ENCODE peak calls at places on chromosomes 6 and 20, in seven cellular contexts. M, D, Z, J, O, C and G are unnamed samples.

GRCh38 chr20:42650345-42650744 is 539.4 kb downstream of the PTPRT start:
- DNase-seq in M (no peak), D (no peak), Z (no peak), J (no peak), O (no peak), C (no peak), G (no peak)

GRCh38 chr20:59305898-59306640 is 5.7 kb downstream of the EDN3 start:
- DNase-seq in M (no peak), D (no peak), Z (no peak), J (no peak), O (no peak), C (no peak), G (no peak)

GRCh38 chr6:166258854-166259276 is 49.3 kb downstream of the PRR18 start:
- DNase-seq in M (no peak), D (peak), Z (no peak), J (peak), O (no peak), C (no peak), G (no peak)

GRCh38 chr6:127518710-127519468 is at the start of gene MTCL3:
- DNase-seq in M (peak), D (no peak), Z (no peak), J (no peak), O (peak), C (no peak), G (no peak)

GRCh38 chr6:96520039-96520850 is 1.4 kb upstream of the UFL1 start:
- DNase-seq in M (peak), D (no peak), Z (no peak), J (no peak), O (peak), C (peak), G (peak)

GRCh38 chr20:7420345-7420744 is 519.9 kb downstream of the HAO1 start:
- DNase-seq in M (no peak), D (no peak), Z (no peak), J (no peak), O (no peak), C (no peak), G (no peak)

GRCh38 chr6:33091957-33092356 is 16.2 kb downstream of the HLA-DPB1 start:
- DNase-seq in M (peak), D (peak), Z (no peak), J (peak), O (peak), C (peak), G (no peak)

GRCh38 chr6:158460602-158461092 is 99.2 kb upstream of the TMEM181 start:
- DNase-seq in M (peak), D (no peak), Z (no peak), J (no peak), O (no peak), C (no peak), G (peak)

GRCh38 chr20:63694596-63695418 is 1.6 kb upstream of the TNFRSF6B start:
- DNase-seq in M (no peak), D (peak), Z (no peak), J (no peak), O (no peak), C (no peak), G (no peak)

GRCh38 chr20:8434326-8434876 is 302.3 kb downstream of the PLCB1 start:
- DNase-seq in M (peak), D (no peak), Z (no peak), J (no peak), O (no peak), C (no peak), G (no peak)

GRCh38 chr6:52077180-52077884 is 10.1 kb downstream of the PKHD1 start:
- DNase-seq in M (no peak), D (no peak), Z (no peak), J (no peak), O (peak), C (no peak), G (no peak)

GRCh38 chr6:117711369-117711768 is 36.1 kb downstream of the NUS1 start:
- DNase-seq in M (no peak), D (no peak), Z (no peak), J (no peak), O (no peak), C (no peak), G (no peak)

GRCh38 chr20:10558635-10559187 is 115.1 kb downstream of the JAG1 start:
- DNase-seq in M (peak), D (no peak), Z (peak), J (no peak), O (no peak), C (no peak), G (peak)

GRCh38 chr20:3420211-3420707 is 12.8 kb upstream of the DNAAF9 start:
- DNase-seq in M (peak), D (no peak), Z (no peak), J (no peak), O (no peak), C (no peak), G (peak)

GRCh38 chr6:113529191-113529590 is 328.0 kb upstream of the MARCKS start:
- DNase-seq in M (peak), D (no peak), Z (no peak), J (no peak), O (no peak), C (no peak), G (peak)

GRCh38 chr6:10373642-10374359 is 41.1 kb downstream of the TFAP2A start:
- DNase-seq in M (no peak), D (no peak), Z (no peak), J (no peak), O (no peak), C (no peak), G (no peak)

GRCh38 chr6:142802124-142802523 is 142.9 kb downstream of the HIVEP2 start:
- DNase-seq in M (peak), D (no peak), Z (peak), J (no peak), O (no peak), C (peak), G (peak)

GRCh38 chr6:98041921-98042320 is 758.9 kb upstream of the MMS22L start:
- DNase-seq in M (no peak), D (no peak), Z (no peak), J (no peak), O (no peak), C (no peak), G (no peak)

GRCh38 chr20:10634683-10635411 is 39.0 kb downstream of the JAG1 start:
- DNase-seq in M (no peak), D (no peak), Z (peak), J (no peak), O (no peak), C (no peak), G (no peak)

GRCh38 chr20:63533871-63534393 is 3.2 kb downstream of the PTK6 start:
- DNase-seq in M (no peak), D (peak), Z (no peak), J (no peak), O (no peak), C (no peak), G (peak)

GRCh38 chr6:145891126-145891525 is 73.0 kb downstream of the SHPRH start:
- DNase-seq in M (peak), D (no peak), Z (peak), J (no peak), O (no peak), C (no peak), G (no peak)

DNA sequence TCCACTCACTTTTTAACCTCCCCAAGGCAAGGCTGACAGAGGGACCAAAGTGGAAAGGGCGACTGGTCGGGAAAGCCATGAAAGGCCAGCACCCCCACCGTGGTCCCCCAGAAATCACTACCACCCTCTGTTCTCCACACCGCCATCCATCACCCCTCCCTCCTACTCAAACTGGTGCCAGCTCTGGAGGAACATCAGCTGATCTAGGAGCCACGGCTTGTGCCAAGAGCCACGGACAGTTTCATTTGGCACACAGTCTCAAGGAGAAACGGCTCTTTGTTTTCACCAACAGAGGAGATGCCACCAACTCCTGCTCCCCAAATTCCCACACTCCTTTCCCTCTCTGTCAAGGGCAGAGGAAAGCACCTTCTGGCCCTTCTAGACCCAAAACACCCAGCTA is 26.0 kb downstream of the TBC1D7 start:
- DNase-seq in M (no peak), D (no peak), Z (no peak), J (no peak), O (no peak), C (no peak), G (no peak)
- H3K27ac ChIP-seq in M (no peak), D (peak), Z (peak), J (no peak), O (no peak), C (no peak), G (peak)

GRCh38 chr20:38600057-38600456 is 1.6 kb upstream of the ARHGAP40 start:
- DNase-seq in M (no peak), D (no peak), Z (no peak), J (no peak), O (no peak), C (no peak), G (no peak)

GRCh38 chr20:38603286-38603685 is 1.7 kb downstream of the ARHGAP40 start:
- DNase-seq in M (no peak), D (no peak), Z (no peak), J (no peak), O (no peak), C (no peak), G (no peak)

GRCh38 chr20:38602185-38602581 is 574 bp downstream of the ARHGAP40 start:
- DNase-seq in M (no peak), D (no peak), Z (no peak), J (no peak), O (peak), C (no peak), G (no peak)

GRCh38 chr20:38599410-38599882 is 2.2 kb upstream of the ARHGAP40 start:
- DNase-seq in M (peak), D (peak), Z (no peak), J (no peak), O (no peak), C (no peak), G (peak)

DNA sequence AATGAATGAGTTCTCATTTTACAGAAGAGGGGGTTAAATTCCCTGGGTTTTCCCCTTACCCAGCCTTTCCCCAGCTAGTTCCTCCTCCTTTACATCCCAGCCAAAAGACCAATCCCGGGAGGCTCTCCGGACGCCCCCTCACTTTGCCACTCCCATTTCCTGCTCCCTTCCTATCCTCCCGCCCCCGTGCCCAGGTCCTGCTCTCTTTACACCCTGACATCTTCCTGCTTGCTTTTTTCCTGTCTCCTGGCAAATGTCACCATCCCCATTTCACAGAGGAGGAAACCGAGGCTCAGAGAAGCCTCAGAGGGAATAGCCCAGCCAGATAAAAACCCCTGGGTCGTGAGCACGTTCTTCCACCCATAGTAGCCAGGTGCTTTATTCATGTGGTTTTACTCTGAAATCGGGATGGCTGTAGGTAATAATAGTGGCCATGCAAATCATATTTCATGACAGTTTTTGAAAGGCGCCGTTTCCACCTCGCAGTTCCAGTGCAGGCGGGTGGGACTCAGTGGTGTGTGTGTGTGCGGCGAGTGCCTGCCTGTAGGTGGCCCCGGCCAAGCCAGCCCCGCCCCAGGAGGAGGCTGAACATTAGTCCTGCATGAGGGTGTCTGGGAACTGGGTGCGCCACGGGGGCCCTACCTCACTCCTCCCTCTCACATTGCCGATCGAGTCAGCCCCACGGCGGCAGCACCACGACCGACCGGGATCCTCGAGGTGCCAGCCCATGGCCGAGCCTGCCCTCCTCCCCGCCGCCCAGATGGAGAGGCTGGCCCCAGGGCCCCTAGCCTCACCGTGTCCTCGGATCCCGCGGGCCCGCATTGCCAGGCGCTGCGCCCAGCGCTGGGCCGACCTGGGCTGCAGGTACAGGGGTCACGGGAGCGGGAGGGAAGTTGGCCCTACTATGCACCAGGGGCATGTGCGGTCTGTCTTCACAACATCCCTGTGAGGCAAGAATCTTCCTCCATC is at the start of gene ARHGAP40:
- DNase-seq in M (no peak), D (peak), Z (no peak), J (no peak), O (peak), C (peak), G (peak)
- TF ChIP-seq CTCF in M (peak), D (no peak), Z (peak), J (no peak), O (peak), C (no peak), G (no peak)

DNA sequence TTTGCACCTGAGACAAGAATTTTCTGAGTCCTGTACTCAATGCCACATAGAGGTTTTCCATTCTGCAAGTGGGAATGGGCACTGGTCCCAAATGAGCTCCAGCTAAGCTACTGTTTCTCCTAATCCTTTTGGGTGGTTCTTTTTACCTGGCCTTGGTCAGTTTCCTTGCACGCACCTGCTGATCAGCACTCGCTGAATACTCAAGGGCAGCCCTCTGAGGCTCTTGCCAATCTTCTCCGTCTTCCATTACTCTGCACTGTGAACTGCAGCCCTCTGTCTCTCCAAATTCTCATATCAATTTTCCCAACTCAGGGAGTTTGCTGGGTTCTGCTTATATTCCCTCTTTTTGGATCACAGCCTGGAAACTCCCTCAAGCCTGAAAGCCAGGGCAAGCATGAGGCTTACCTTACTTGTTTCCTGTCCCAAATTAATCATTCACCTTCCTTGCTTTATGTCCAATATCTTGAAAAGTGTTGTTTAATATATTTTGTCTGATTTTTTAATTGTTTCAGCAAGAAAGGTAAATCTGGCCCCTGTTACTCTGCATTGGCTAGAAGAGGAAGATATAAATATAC is 138.0 kb upstream of the TBX18 start:
- DNase-seq in M (no peak), D (no peak), Z (no peak), J (no peak), O (no peak), C (no peak), G (no peak)
- H3K27ac ChIP-seq in M (no peak), D (no peak), Z (no peak), J (no peak), O (no peak), C (no peak), G (no peak)

GRCh38 chr6:17167327-17167979 is 65.6 kb downstream of the STMND1 start:
- DNase-seq in M (peak), D (no peak), Z (no peak), J (no peak), O (peak), C (peak), G (peak)
- TF ChIP-seq CTCF in M (peak), D (peak), Z (peak), J (no peak), O (peak), C (peak), G (peak)

GRCh38 chr6:1576711-1577110 is 33.0 kb upstream of the FOXC1 start:
- DNase-seq in M (no peak), D (no peak), Z (no peak), J (no peak), O (no peak), C (no peak), G (no peak)

GRCh38 chr6:1574895-1575212 is 34.9 kb upstream of the FOXC1 start:
- DNase-seq in M (no peak), D (no peak), Z (no peak), J (no peak), O (no peak), C (no peak), G (no peak)

GRCh38 chr6:1575213-1576041 is 34.3 kb upstream of the FOXC1 start:
- DNase-seq in M (peak), D (no peak), Z (no peak), J (peak), O (no peak), C (no peak), G (no peak)

GRCh38 chr6:1577146-1577680 is 32.5 kb upstream of the FOXC1 start:
- DNase-seq in M (no peak), D (no peak), Z (no peak), J (no peak), O (no peak), C (no peak), G (no peak)

DNA sequence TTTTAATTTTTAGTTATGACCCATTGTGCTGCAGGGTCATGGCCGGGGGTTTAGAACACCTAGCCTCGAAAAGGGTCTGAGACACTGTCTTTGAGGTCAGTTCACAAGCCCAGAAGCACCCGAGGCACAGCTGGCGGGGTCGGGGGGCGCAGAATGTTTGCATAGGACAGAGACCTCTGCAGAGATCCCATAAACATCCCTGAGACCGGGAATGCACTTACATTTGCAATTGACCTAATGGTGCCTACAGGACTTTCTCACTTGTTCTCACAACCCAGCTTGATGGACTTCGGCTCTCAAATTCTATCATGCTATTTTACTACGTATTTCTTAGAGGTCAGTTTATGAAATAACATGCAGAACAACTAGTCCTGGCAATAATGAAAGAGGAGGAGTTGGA is 33.5 kb upstream of the FOXC1 start:
- DNase-seq in M (no peak), D (no peak), Z (no peak), J (no peak), O (no peak), C (no peak), G (no peak)
- H3K27ac ChIP-seq in M (no peak), D (peak), Z (no peak), J (no peak), O (no peak), C (no peak), G (no peak)

GRCh38 chr20:62388839-62389600 is 2.1 kb downstream of the RPS21 start:
- DNase-seq in M (no peak), D (no peak), Z (no peak), J (no peak), O (no peak), C (no peak), G (no peak)
- TF ChIP-seq CTCF in M (no peak), D (no peak), Z (peak), J (peak), O (peak), C (no peak), G (no peak)

GRCh38 chr6:148612043-148612442 is 134.8 kb upstream of the UST start:
- DNase-seq in M (no peak), D (no peak), Z (no peak), J (no peak), O (no peak), C (no peak), G (no peak)
- H3K27ac ChIP-seq in M (no peak), D (no peak), Z (no peak), J (no peak), O (no peak), C (no peak), G (no peak)